ENCODE peak calls at places on chromosomes 11 and 22, in ten cellular contexts. I is esophagus squamous epithelium, W is mammary epithelial cell, U is colonic mucosa, H is neural progenitor cell, L is heart right ventricle, C is spleen, D is mesendoderm, A is sigmoid colon, M is psoas muscle. P is an unnamed sample.

GRCh38 chr11:17384002-17384511 is 4.4 kb downstream of the KCNJ11 start:
- DNase-seq in H (peak; percentile 94), U (peak; percentile 80), W (peak; percentile 47), D (peak; percentile 92), I (no peak), A (peak; percentile 88), M (peak; percentile 92), C (peak; percentile 93), L (peak; percentile 78), P (no peak)

GRCh38 chr11:1832181-1832988 is 2.4 kb upstream of the SYT8 start:
- DNase-seq in H (peak; percentile 80), I (no peak), D (peak; percentile 26), U (peak; percentile 68), C (peak; percentile 92), A (no peak), W (no peak), L (no peak), M (peak; percentile 78), P (no peak)

GRCh38 chr22:25032066-25032465 is 79.5 kb downstream of the KIAA1671 start:
- DNase-seq in U (no peak), L (no peak), A (no peak), D (no peak), H (no peak), C (no peak), M (no peak), I (no peak), W (no peak), P (no peak)

GRCh38 chr22:23608583-23608982 is 23.5 kb downstream of the DRICH1 start:
- DNase-seq in C (no peak), I (no peak), L (no peak), D (peak; percentile 63), W (no peak), H (peak; percentile 88), A (no peak), U (no peak), M (no peak), P (no peak)

GRCh38 chr22:25141994-25142620 is 57.6 kb upstream of the CRYBB3 start:
- DNase-seq in L (no peak), I (no peak), C (no peak), D (peak; percentile 83), M (no peak), U (no peak), W (no peak), H (peak; percentile 70), A (peak; percentile 26), P (no peak)

GRCh38 chr11:134682577-134682976 is 270.5 kb upstream of the B3GAT1 start:
- DNase-seq in U (no peak), C (no peak), H (no peak), I (no peak), M (no peak), L (no peak), W (no peak), A (peak; percentile 32), D (no peak), P (no peak)

GRCh38 chr11:8773916-8774537 is 91.4 kb downstream of the RPL27A start:
- DNase-seq in A (no peak), C (no peak), D (no peak), W (peak; percentile 60), U (no peak), H (no peak), I (no peak), L (no peak), M (no peak), P (no peak)

GRCh38 chr11:116224154-116224888 is 548.5 kb downstream of the BUD13 start:
- DNase-seq in H (peak; percentile 63), M (no peak), A (no peak), C (no peak), W (no peak), D (peak; percentile 53), L (peak; percentile 46), U (peak; percentile 67), I (no peak), P (no peak)

GRCh38 chr11:86746509-86746908 is 53.8 kb upstream of the PRSS23 start:
- DNase-seq in H (no peak), W (no peak), D (no peak), L (no peak), A (no peak), I (no peak), M (no peak), C (no peak), U (no peak), P (no peak)

GRCh38 chr11:69140635-69141034 is 15.1 kb upstream of the SMIM38 start:
- DNase-seq in H (no peak), A (no peak), I (no peak), C (no peak), L (no peak), U (no peak), W (peak; percentile 88), M (no peak), D (no peak), P (no peak)

GRCh38 chr11:72105888-72106287 is at the start of gene TOMT:
- DNase-seq in M (no peak), I (no peak), H (no peak), W (no peak), L (no peak), D (no peak), A (no peak), U (no peak), C (peak; percentile 73), P (no peak)

GRCh38 chr11:2572491-2573239 is 127.1 kb downstream of the KCNQ1OT1 start:
- DNase-seq in I (no peak), C (peak; percentile 65), H (no peak), M (peak; percentile 30), D (no peak), A (no peak), U (no peak), L (no peak), W (no peak), P (no peak)

GRCh38 chr11:57762235-57762866 is 749 bp downstream of the CTNND1 start:
- DNase-seq in A (no peak), U (peak; percentile 57), H (peak; percentile 35), C (no peak), D (no peak), W (no peak), I (no peak), L (no peak), M (no peak), P (no peak)

GRCh38 chr11:75673977-75674582 is 5.2 kb upstream of the MAP6 start:
- DNase-seq in A (no peak), U (no peak), I (no peak), M (no peak), L (no peak), H (no peak), C (no peak), D (peak; percentile 41), W (peak; percentile 62), P (no peak)

GRCh38 chr11:122116591-122116990 is 576 bp upstream of the BLID start:
- DNase-seq in M (no peak), U (no peak), L (no peak), C (no peak), H (no peak), A (no peak), I (no peak), W (no peak), D (no peak), P (no peak)
- H3K27ac ChIP-seq in M (no peak overlapping the region), U (no peak overlapping the region), L (no peak overlapping the region), C (no peak overlapping the region), H (no peak overlapping the region), A (no peak overlapping the region), I (no peak overlapping the region), W (no peak overlapping the region), D (no peak overlapping the region), P (no peak overlapping the region)

DNA sequence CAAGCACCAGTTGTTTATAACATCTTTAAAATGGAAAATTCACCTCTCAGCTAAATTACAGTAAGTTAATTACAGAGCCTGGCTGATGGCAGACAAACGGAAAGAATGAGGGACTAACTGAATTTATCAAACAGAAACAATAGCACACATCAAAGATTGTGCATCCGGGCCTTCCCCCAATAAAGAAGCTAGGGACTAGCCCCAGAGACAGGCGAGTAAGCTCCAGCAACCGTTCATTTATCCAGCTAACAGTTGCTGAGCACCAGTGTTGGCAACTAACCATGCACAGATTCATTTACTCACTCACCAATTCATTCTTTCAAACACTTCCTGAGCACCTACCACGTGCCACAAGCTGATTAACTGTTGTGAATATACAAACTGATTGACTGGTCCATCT is 51.2 kb downstream of the SMCO4 start:
- DNase-seq in A (no peak), L (no peak), C (no peak), H (no peak), U (no peak), I (no peak), W (no peak), M (no peak), D (no peak), P (no peak)
- H3K27ac ChIP-seq in A (no peak overlapping the region), L (no peak overlapping the region), C (no peak overlapping the region), H (no peak overlapping the region), U (no peak overlapping the region), I (no peak overlapping the region), W (no peak overlapping the region), M (no peak overlapping the region), D (no peak overlapping the region), P (no peak overlapping the region)

DNA sequence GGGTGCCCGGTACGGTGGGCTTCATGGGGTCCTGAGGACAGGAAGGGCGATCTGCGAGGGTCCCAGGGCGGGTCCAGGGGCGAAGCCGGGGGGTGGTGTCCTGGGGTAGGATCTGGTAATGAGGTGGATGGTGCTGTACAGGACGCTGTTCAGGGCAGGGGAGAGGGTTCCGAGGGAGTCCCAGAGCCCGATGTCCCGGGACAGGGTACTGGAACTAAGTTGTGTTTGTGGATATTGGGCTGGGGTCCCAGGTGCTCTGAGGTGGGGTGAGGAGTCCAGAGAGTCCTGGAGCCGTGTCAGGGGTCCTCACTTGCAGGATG is 426 bp downstream of the LZTR1 start:
- DNase-seq in A (no peak), M (no peak), C (no peak), L (no peak), W (no peak), H (no peak), I (no peak), U (no peak), D (no peak), P (no peak)
- H3K27ac ChIP-seq in A (peak overlapping the region; percentile 91), M (peak overlapping the region; percentile 95), C (peak overlapping the region; percentile 95), L (peak overlapping the region; percentile 75), W (peak overlapping the region; percentile 78), H (no peak overlapping the region), I (peak overlapping the region; percentile 96), U (peak overlapping the region; percentile 89), D (no peak overlapping the region), P (peak overlapping the region; percentile 58)

GRCh38 chr11:64099436-64099835 is 63.7 kb downstream of the FLRT1 start:
- DNase-seq in U (no peak), M (no peak), L (no peak), I (no peak), C (no peak), W (no peak), D (no peak), H (no peak), A (no peak), P (no peak)

GRCh38 chr11:64097468-64098317 is 62.0 kb downstream of the FLRT1 start:
- DNase-seq in H (no peak), I (no peak), U (no peak), W (no peak), D (no peak), L (no peak), A (peak; percentile 82), C (no peak), M (no peak), P (no peak)

GRCh38 chr11:64100345-64100744 is 64.6 kb downstream of the FLRT1 start:
- DNase-seq in U (no peak), I (no peak), A (no peak), M (no peak), L (no peak), C (no peak), W (no peak), D (peak; percentile 42), H (no peak), P (no peak)

GRCh38 chr11:64096835-64097234 is 61.1 kb downstream of the FLRT1 start:
- DNase-seq in L (no peak), D (no peak), M (no peak), I (no peak), C (no peak), H (no peak), A (no peak), W (no peak), U (no peak), P (no peak)

GRCh38 chr11:64098318-64098831 is 62.6 kb downstream of the FLRT1 start:
- DNase-seq in U (no peak), D (no peak), L (no peak), C (no peak), H (no peak), A (no peak), M (no peak), I (no peak), W (no peak), P (no peak)
- H3K27ac ChIP-seq in U (no peak overlapping the region), D (no peak overlapping the region), L (no peak overlapping the region), C (no peak overlapping the region), H (no peak overlapping the region), A (peak overlapping the region; percentile 80), M (no peak overlapping the region), I (no peak overlapping the region), W (no peak overlapping the region), P (no peak overlapping the region)